ENCODE peak calls at places on chromosome 5, in five cellular contexts. One of them, this sample, is unnamed.

GRCh38 chr5:20555034-20555433 is 567.0 kb upstream of the CDH18 start:
- DNase-seq in HTR-8/SVneo: no peak
- DNase-seq in stimulated activated CD4-positive, alpha-beta T cell treated with anti-CD3 and anti-CD28 coated beads, TNF-alpha, amount 100 ng/mL, for 24 hours: no peak
- DNase-seq in OCI-LY7: no peak
- DNase-seq in HFFc6: no peak
- DNase-seq in this sample: no peak

GRCh38 chr5:102767864-102768263 is 12.8 kb downstream of the PAM start:
- DNase-seq in HFFc6: no peak
- DNase-seq in HTR-8/SVneo: no peak
- DNase-seq in OCI-LY7: no peak
- DNase-seq in stimulated activated CD4-positive, alpha-beta T cell treated with anti-CD3 and anti-CD28 coated beads, TNF-alpha, amount 100 ng/mL, for 24 hours: no peak
- DNase-seq in this sample: no peak

GRCh38 chr5:1792842-1793266 is 6.8 kb downstream of the MRPL36 start:
- DNase-seq in stimulated activated CD4-positive, alpha-beta T cell treated with anti-CD3 and anti-CD28 coated beads, TNF-alpha, amount 100 ng/mL, for 24 hours: peak; percentile 64
- DNase-seq in HTR-8/SVneo: peak; percentile 73
- DNase-seq in OCI-LY7: peak; percentile 91
- DNase-seq in HFFc6: peak; percentile 93
- DNase-seq in this sample: no peak

GRCh38 chr5:1331861-1332405 is 13.0 kb downstream of the CLPTM1L start:
- DNase-seq in stimulated activated CD4-positive, alpha-beta T cell treated with anti-CD3 and anti-CD28 coated beads, TNF-alpha, amount 100 ng/mL, for 24 hours: no peak
- DNase-seq in OCI-LY7: no peak
- DNase-seq in HFFc6: no peak
- DNase-seq in HTR-8/SVneo: no peak
- DNase-seq in this sample: no peak

GRCh38 chr5:150816946-150817345 is 29.4 kb upstream of the IRGM start:
- DNase-seq in HTR-8/SVneo: no peak
- DNase-seq in OCI-LY7: no peak
- DNase-seq in HFFc6: no peak
- DNase-seq in stimulated activated CD4-positive, alpha-beta T cell treated with anti-CD3 and anti-CD28 coated beads, TNF-alpha, amount 100 ng/mL, for 24 hours: no peak
- DNase-seq in this sample: no peak

GRCh38 chr5:170450041-170450660 is 53.7 kb upstream of the KCNIP1 start:
- DNase-seq in stimulated activated CD4-positive, alpha-beta T cell treated with anti-CD3 and anti-CD28 coated beads, TNF-alpha, amount 100 ng/mL, for 24 hours: no peak
- DNase-seq in HTR-8/SVneo: no peak
- DNase-seq in HFFc6: no peak
- DNase-seq in OCI-LY7: no peak
- DNase-seq in this sample: no peak

GRCh38 chr5:34928267-34928666 is 1.1 kb upstream of the DNAJC21 start:
- DNase-seq in OCI-LY7: peak; percentile 11
- DNase-seq in HFFc6: no peak
- DNase-seq in stimulated activated CD4-positive, alpha-beta T cell treated with anti-CD3 and anti-CD28 coated beads, TNF-alpha, amount 100 ng/mL, for 24 hours: no peak
- DNase-seq in HTR-8/SVneo: no peak
- DNase-seq in this sample: no peak

GRCh38 chr5:34698754-34699153 is 42.6 kb downstream of the RAI14 start:
- DNase-seq in stimulated activated CD4-positive, alpha-beta T cell treated with anti-CD3 and anti-CD28 coated beads, TNF-alpha, amount 100 ng/mL, for 24 hours: no peak
- DNase-seq in HTR-8/SVneo: no peak
- DNase-seq in OCI-LY7: no peak
- DNase-seq in HFFc6: no peak
- DNase-seq in this sample: no peak

GRCh38 chr5:96459313-96460109 is 26.5 kb upstream of the PCSK1 start:
- DNase-seq in OCI-LY7: no peak
- DNase-seq in HFFc6: no peak
- DNase-seq in stimulated activated CD4-positive, alpha-beta T cell treated with anti-CD3 and anti-CD28 coated beads, TNF-alpha, amount 100 ng/mL, for 24 hours: no peak
- DNase-seq in HTR-8/SVneo: no peak
- DNase-seq in this sample: no peak

GRCh38 chr5:174612686-174613085 is 111.7 kb upstream of the MSX2 start:
- DNase-seq in OCI-LY7: no peak
- DNase-seq in HTR-8/SVneo: no peak
- DNase-seq in stimulated activated CD4-positive, alpha-beta T cell treated with anti-CD3 and anti-CD28 coated beads, TNF-alpha, amount 100 ng/mL, for 24 hours: no peak
- DNase-seq in HFFc6: no peak
- DNase-seq in this sample: no peak

GRCh38 chr5:122741681-122742080 is 33.2 kb upstream of the SNX2 start:
- DNase-seq in HTR-8/SVneo: no peak
- DNase-seq in OCI-LY7: no peak
- DNase-seq in stimulated activated CD4-positive, alpha-beta T cell treated with anti-CD3 and anti-CD28 coated beads, TNF-alpha, amount 100 ng/mL, for 24 hours: no peak
- DNase-seq in HFFc6: no peak
- DNase-seq in this sample: no peak

GRCh38 chr5:40656766-40657165 is 22.9 kb upstream of the PTGER4 start:
- DNase-seq in stimulated activated CD4-positive, alpha-beta T cell treated with anti-CD3 and anti-CD28 coated beads, TNF-alpha, amount 100 ng/mL, for 24 hours: no peak
- DNase-seq in HTR-8/SVneo: no peak
- DNase-seq in HFFc6: peak; percentile 11
- DNase-seq in OCI-LY7: no peak
- DNase-seq in this sample: no peak

GRCh38 chr5:169591636-169592035 is 8.1 kb downstream of the SPDL1 start:
- DNase-seq in OCI-LY7: no peak
- DNase-seq in HFFc6: peak; percentile 61
- DNase-seq in stimulated activated CD4-positive, alpha-beta T cell treated with anti-CD3 and anti-CD28 coated beads, TNF-alpha, amount 100 ng/mL, for 24 hours: no peak
- DNase-seq in HTR-8/SVneo: no peak
- DNase-seq in this sample: no peak

GRCh38 chr5:143850050-143850713 is 38.2 kb downstream of the HMHB1 start:
- DNase-seq in OCI-LY7: no peak
- DNase-seq in HFFc6: no peak
- DNase-seq in HTR-8/SVneo: no peak
- DNase-seq in stimulated activated CD4-positive, alpha-beta T cell treated with anti-CD3 and anti-CD28 coated beads, TNF-alpha, amount 100 ng/mL, for 24 hours: no peak
- DNase-seq in this sample: no peak

GRCh38 chr5:139994234-139994633 is 48.9 kb downstream of the NRG2 start:
- DNase-seq in stimulated activated CD4-positive, alpha-beta T cell treated with anti-CD3 and anti-CD28 coated beads, TNF-alpha, amount 100 ng/mL, for 24 hours: no peak
- DNase-seq in HFFc6: no peak
- DNase-seq in OCI-LY7: no peak
- DNase-seq in HTR-8/SVneo: no peak
- DNase-seq in this sample: no peak

GRCh38 chr5:1665231-1665630 is 134.4 kb downstream of the MRPL36 start:
- DNase-seq in stimulated activated CD4-positive, alpha-beta T cell treated with anti-CD3 and anti-CD28 coated beads, TNF-alpha, amount 100 ng/mL, for 24 hours: no peak
- DNase-seq in OCI-LY7: no peak
- DNase-seq in HTR-8/SVneo: no peak
- DNase-seq in HFFc6: no peak
- DNase-seq in this sample: peak; percentile 12

GRCh38 chr5:170307575-170308465 is 10.2 kb upstream of the LCP2 start:
- DNase-seq in HFFc6: peak; percentile 10
- DNase-seq in stimulated activated CD4-positive, alpha-beta T cell treated with anti-CD3 and anti-CD28 coated beads, TNF-alpha, amount 100 ng/mL, for 24 hours: no peak
- DNase-seq in HTR-8/SVneo: no peak
- DNase-seq in OCI-LY7: no peak
- DNase-seq in this sample: no peak

GRCh38 chr5:95822408-95823240 is at the start of gene GLRX:
- DNase-seq in stimulated activated CD4-positive, alpha-beta T cell treated with anti-CD3 and anti-CD28 coated beads, TNF-alpha, amount 100 ng/mL, for 24 hours: peak; percentile 45
- DNase-seq in HFFc6: peak; percentile 98
- DNase-seq in OCI-LY7: peak; percentile 82
- DNase-seq in HTR-8/SVneo: peak; percentile 80
- DNase-seq in this sample: peak; percentile 63

GRCh38 chr5:1144089-1144488 is 32.2 kb upstream of the SLC12A7 start:
- DNase-seq in HFFc6: no peak
- DNase-seq in stimulated activated CD4-positive, alpha-beta T cell treated with anti-CD3 and anti-CD28 coated beads, TNF-alpha, amount 100 ng/mL, for 24 hours: no peak
- DNase-seq in HTR-8/SVneo: no peak
- DNase-seq in OCI-LY7: no peak
- DNase-seq in this sample: no peak

GRCh38 chr5:176784218-176785165 is 25.9 kb upstream of the UNC5A start:
- DNase-seq in HTR-8/SVneo: peak; percentile 91
- DNase-seq in stimulated activated CD4-positive, alpha-beta T cell treated with anti-CD3 and anti-CD28 coated beads, TNF-alpha, amount 100 ng/mL, for 24 hours: no peak
- DNase-seq in OCI-LY7: no peak
- DNase-seq in HFFc6: peak; percentile 74
- DNase-seq in this sample: no peak

GRCh38 chr5:102921341-102922047 is 166.4 kb downstream of the PAM start:
- DNase-seq in HFFc6: peak; percentile 10
- DNase-seq in OCI-LY7: no peak
- DNase-seq in stimulated activated CD4-positive, alpha-beta T cell treated with anti-CD3 and anti-CD28 coated beads, TNF-alpha, amount 100 ng/mL, for 24 hours: no peak
- DNase-seq in HTR-8/SVneo: no peak
- DNase-seq in this sample: no peak

GRCh38 chr5:35367534-35367933 is 137.2 kb upstream of the PRLR start:
- DNase-seq in HFFc6: no peak
- DNase-seq in stimulated activated CD4-positive, alpha-beta T cell treated with anti-CD3 and anti-CD28 coated beads, TNF-alpha, amount 100 ng/mL, for 24 hours: no peak
- DNase-seq in OCI-LY7: no peak
- DNase-seq in HTR-8/SVneo: no peak
- DNase-seq in this sample: no peak

GRCh38 chr5:68424799-68425537 is 209.4 kb downstream of the PIK3R1 start:
- DNase-seq in OCI-LY7: no peak
- DNase-seq in stimulated activated CD4-positive, alpha-beta T cell treated with anti-CD3 and anti-CD28 coated beads, TNF-alpha, amount 100 ng/mL, for 24 hours: no peak
- DNase-seq in HTR-8/SVneo: peak; percentile 23
- DNase-seq in HFFc6: peak; percentile 48
- DNase-seq in this sample: no peak

GRCh38 chr5:5326126-5326758 is 96.2 kb upstream of the ICE1 start:
- DNase-seq in HTR-8/SVneo: no peak
- DNase-seq in HFFc6: no peak
- DNase-seq in stimulated activated CD4-positive, alpha-beta T cell treated with anti-CD3 and anti-CD28 coated beads, TNF-alpha, amount 100 ng/mL, for 24 hours: no peak
- DNase-seq in OCI-LY7: no peak
- DNase-seq in this sample: no peak

GRCh38 chr5:16180789-16181082 is 1.1 kb upstream of the MARCHF11 start:
- DNase-seq in HTR-8/SVneo: no peak
- DNase-seq in HFFc6: no peak
- DNase-seq in stimulated activated CD4-positive, alpha-beta T cell treated with anti-CD3 and anti-CD28 coated beads, TNF-alpha, amount 100 ng/mL, for 24 hours: no peak
- DNase-seq in OCI-LY7: no peak
- DNase-seq in this sample: no peak